ENCODE peak calls at places on chromosomes 4 and X, in six cellular contexts. One of them, this sample, is unnamed.

GRCh38 chrX:115561605-115562491 is 874 bp downstream of the PLS3 start:
- DNase-seq in HepG2: peak; percentile 4
- DNase-seq in H1: peak; percentile 52
- DNase-seq in K562: peak; percentile 5
- DNase-seq in GM12892: no peak
- DNase-seq in GM12878: no peak
- DNase-seq in this sample: no peak

GRCh38 chr4:20273793-20274192 is 22.1 kb downstream of the SLIT2 start:
- DNase-seq in HepG2: no peak
- DNase-seq in H1: no peak
- DNase-seq in K562: no peak
- DNase-seq in GM12892: no peak
- DNase-seq in GM12878: no peak
- DNase-seq in this sample: no peak

GRCh38 chr4:110631582-110632505 is 9.0 kb upstream of the PITX2 start:
- DNase-seq in HepG2: peak; percentile 54
- DNase-seq in H1: peak; percentile 89
- DNase-seq in K562: peak; percentile 65
- DNase-seq in GM12892: peak; percentile 59
- DNase-seq in GM12878: no peak
- DNase-seq in this sample: peak; percentile 81

GRCh38 chr4:101337688-101338087 is 9.6 kb downstream of the PPP3CA start:
- DNase-seq in HepG2: no peak
- DNase-seq in H1: no peak
- DNase-seq in K562: no peak
- DNase-seq in GM12892: no peak
- DNase-seq in GM12878: no peak
- DNase-seq in this sample: no peak

GRCh38 chrX:7926501-7926900 is 712 bp downstream of the PNPLA4 start:
- DNase-seq in HepG2: no peak
- DNase-seq in H1: no peak
- DNase-seq in K562: no peak
- DNase-seq in GM12892: no peak
- DNase-seq in GM12878: no peak
- DNase-seq in this sample: no peak

GRCh38 chrX:19846995-19847790 is 40.2 kb downstream of the SH3KBP1 start:
- DNase-seq in HepG2: no peak
- DNase-seq in H1: no peak
- DNase-seq in K562: peak; percentile 16
- DNase-seq in GM12892: no peak
- DNase-seq in GM12878: no peak
- DNase-seq in this sample: no peak

GRCh38 chr4:41963105-41963504 is 18.5 kb upstream of the DCAF4L1 start:
- DNase-seq in HepG2: peak; percentile 37
- DNase-seq in H1: no peak
- DNase-seq in K562: no peak
- DNase-seq in GM12892: no peak
- DNase-seq in GM12878: no peak
- DNase-seq in this sample: no peak

GRCh38 chrX:47562615-47563243 is 1.7 kb downstream of the ARAF start:
- DNase-seq in HepG2: no peak
- DNase-seq in H1: no peak
- DNase-seq in K562: no peak
- DNase-seq in GM12892: no peak
- DNase-seq in GM12878: no peak
- DNase-seq in this sample: no peak

GRCh38 chr4:108035691-108036090 is 46.0 kb downstream of the HADH start:
- DNase-seq in HepG2: no peak
- DNase-seq in H1: no peak
- DNase-seq in K562: no peak
- DNase-seq in GM12892: no peak
- DNase-seq in GM12878: no peak
- DNase-seq in this sample: no peak

GRCh38 chrX:133933316-133933715 is 52.1 kb downstream of the GPC3 start:
- DNase-seq in HepG2: no peak
- DNase-seq in H1: no peak
- DNase-seq in K562: no peak
- DNase-seq in GM12892: no peak
- DNase-seq in GM12878: no peak
- DNase-seq in this sample: no peak

GRCh38 chrX:10159069-10159468 is 2.3 kb downstream of the CLCN4 start:
- DNase-seq in HepG2: no peak
- DNase-seq in H1: no peak
- DNase-seq in K562: peak; percentile 64
- DNase-seq in GM12892: no peak
- DNase-seq in GM12878: no peak
- DNase-seq in this sample: no peak

GRCh38 chrX:10157545-10157944 is 770 bp downstream of the CLCN4 start:
- DNase-seq in HepG2: no peak
- DNase-seq in H1: no peak
- DNase-seq in K562: no peak
- DNase-seq in GM12892: no peak
- DNase-seq in GM12878: no peak
- DNase-seq in this sample: no peak

GRCh38 chrX:10160221-10160620 is 3.4 kb downstream of the CLCN4 start:
- DNase-seq in HepG2: no peak
- DNase-seq in H1: no peak
- DNase-seq in K562: no peak
- DNase-seq in GM12892: no peak
- DNase-seq in GM12878: no peak
- DNase-seq in this sample: no peak

GRCh38 chrX:10157032-10157341 is 212 bp downstream of the CLCN4 start:
- DNase-seq in HepG2: no peak
- DNase-seq in H1: no peak
- DNase-seq in K562: no peak
- DNase-seq in GM12892: no peak
- DNase-seq in GM12878: no peak
- DNase-seq in this sample: no peak

GRCh38 chrX:10158279-10158939 is 1.6 kb downstream of the CLCN4 start:
- DNase-seq in HepG2: no peak
- DNase-seq in H1: peak; percentile 63
- DNase-seq in K562: no peak
- DNase-seq in GM12892: no peak
- DNase-seq in GM12878: no peak
- DNase-seq in this sample: no peak
- TF ChIP-seq POLR2AphosphoS5 in HepG2: no peak
- TF ChIP-seq POLR2AphosphoS5 in H1: no peak
- TF ChIP-seq POLR2AphosphoS5 in K562: no peak
- TF ChIP-seq POLR2AphosphoS5 in GM12892: no peak
- TF ChIP-seq POLR2AphosphoS5 in GM12878: no peak
- TF ChIP-seq POLR2AphosphoS5 in this sample: no peak

DNA sequence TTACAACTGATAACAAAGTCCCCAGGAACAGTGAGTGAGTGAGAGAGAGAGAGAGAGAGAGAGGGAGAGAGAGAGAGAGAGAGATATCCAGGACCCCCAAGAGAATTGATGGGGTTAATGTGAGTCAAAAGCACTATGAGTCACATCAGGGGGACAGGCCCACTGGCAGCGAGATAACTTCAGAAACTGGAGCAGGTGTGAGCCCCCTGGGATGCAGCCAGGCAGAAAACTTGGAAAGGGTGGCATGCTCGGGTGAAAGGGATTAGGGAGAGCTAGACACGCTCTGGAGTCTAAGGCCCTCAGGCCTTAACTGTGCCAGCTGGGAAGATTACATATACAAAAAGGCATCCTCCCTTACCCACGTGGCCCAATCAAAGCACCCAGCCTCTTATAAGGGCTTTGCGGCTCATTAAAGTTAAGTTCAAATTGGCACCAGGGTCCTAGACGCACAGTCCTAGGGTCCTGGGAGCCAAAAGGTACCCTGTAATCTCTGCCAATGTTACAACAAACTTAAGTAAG is 843 bp downstream of the ACOT9 start:
- DNase-seq in HepG2: peak; percentile 32
- DNase-seq in H1: no peak
- DNase-seq in K562: peak; percentile 11
- DNase-seq in GM12892: no peak
- DNase-seq in GM12878: no peak
- DNase-seq in this sample: no peak
- TF ChIP-seq POLR2A in HepG2: no peak
- TF ChIP-seq POLR2A in H1: no peak
- TF ChIP-seq POLR2A in K562: no peak
- TF ChIP-seq POLR2A in GM12892: no peak
- TF ChIP-seq POLR2A in GM12878: no peak
- TF ChIP-seq POLR2A in this sample: no peak

GRCh38 chr4:143626134-143626859 is 74.2 kb downstream of the FREM3 start:
- DNase-seq in HepG2: no peak
- DNase-seq in H1: no peak
- DNase-seq in K562: no peak
- DNase-seq in GM12892: no peak
- DNase-seq in GM12878: no peak
- DNase-seq in this sample: no peak
- TF ChIP-seq TAF1 in HepG2: no peak
- TF ChIP-seq TAF1 in H1: no peak
- TF ChIP-seq TAF1 in K562: no peak
- TF ChIP-seq TAF1 in GM12892: no peak
- TF ChIP-seq TAF1 in GM12878: no peak
- TF ChIP-seq TAF1 in this sample: no peak

GRCh38 chrX:129678881-129679195 is 24.1 kb upstream of the APLN start:
- DNase-seq in HepG2: no peak
- DNase-seq in H1: no peak
- DNase-seq in K562: no peak
- DNase-seq in GM12892: no peak
- DNase-seq in GM12878: no peak
- DNase-seq in this sample: no peak

GRCh38 chrX:129682979-129683378 is 28.2 kb upstream of the APLN start:
- DNase-seq in HepG2: no peak
- DNase-seq in H1: no peak
- DNase-seq in K562: no peak
- DNase-seq in GM12892: no peak
- DNase-seq in GM12878: no peak
- DNase-seq in this sample: no peak

GRCh38 chrX:129679856-129680255 is 25.1 kb upstream of the APLN start:
- DNase-seq in HepG2: no peak
- DNase-seq in H1: no peak
- DNase-seq in K562: no peak
- DNase-seq in GM12892: no peak
- DNase-seq in GM12878: no peak
- DNase-seq in this sample: no peak

GRCh38 chrX:129678176-129678880 is 23.6 kb upstream of the APLN start:
- DNase-seq in HepG2: no peak
- DNase-seq in H1: no peak
- DNase-seq in K562: no peak
- DNase-seq in GM12892: no peak
- DNase-seq in GM12878: no peak
- DNase-seq in this sample: no peak
- TF ChIP-seq POLR2AphosphoS5 in HepG2: no peak
- TF ChIP-seq POLR2AphosphoS5 in H1: no peak
- TF ChIP-seq POLR2AphosphoS5 in K562: no peak
- TF ChIP-seq POLR2AphosphoS5 in GM12892: no peak
- TF ChIP-seq POLR2AphosphoS5 in GM12878: no peak
- TF ChIP-seq POLR2AphosphoS5 in this sample: no peak

GRCh38 chrX:112841820-112842157 is 1.2 kb upstream of the AMOT start:
- DNase-seq in HepG2: no peak
- DNase-seq in H1: no peak
- DNase-seq in K562: no peak
- DNase-seq in GM12892: no peak
- DNase-seq in GM12878: no peak
- DNase-seq in this sample: no peak

GRCh38 chrX:112839856-112840255 is 775 bp downstream of the AMOT start:
- DNase-seq in HepG2: no peak
- DNase-seq in H1: no peak
- DNase-seq in K562: no peak
- DNase-seq in GM12892: no peak
- DNase-seq in GM12878: no peak
- DNase-seq in this sample: no peak

GRCh38 chrX:112840382-112841113 is at the start of gene AMOT:
- DNase-seq in HepG2: peak; percentile 1
- DNase-seq in H1: peak; percentile 75
- DNase-seq in K562: peak; percentile 54
- DNase-seq in GM12892: peak; percentile 37
- DNase-seq in GM12878: no peak
- DNase-seq in this sample: peak; percentile 31

GRCh38 chrX:112844250-112844649 is 3.6 kb upstream of the AMOT start:
- DNase-seq in HepG2: no peak
- DNase-seq in H1: no peak
- DNase-seq in K562: no peak
- DNase-seq in GM12892: no peak
- DNase-seq in GM12878: no peak
- DNase-seq in this sample: no peak

GRCh38 chrX:112841114-112841819 is 636 bp upstream of the AMOT start:
- DNase-seq in HepG2: peak; percentile 43
- DNase-seq in H1: peak; percentile 76
- DNase-seq in K562: peak; percentile 85
- DNase-seq in GM12892: peak; percentile 34
- DNase-seq in GM12878: no peak
- DNase-seq in this sample: peak; percentile 43
- TF ChIP-seq POLR2A in HepG2: no peak
- TF ChIP-seq POLR2A in H1: no peak
- TF ChIP-seq POLR2A in K562: no peak
- TF ChIP-seq POLR2A in GM12892: no peak
- TF ChIP-seq POLR2A in GM12878: no peak
- TF ChIP-seq POLR2A in this sample: no peak

GRCh38 chr4:13966241-13967195 is 339.0 kb upstream of the BOD1L1 start:
- DNase-seq in HepG2: no peak
- DNase-seq in H1: no peak
- DNase-seq in K562: no peak
- DNase-seq in GM12892: no peak
- DNase-seq in GM12878: no peak
- DNase-seq in this sample: no peak

GRCh38 chr4:13968723-13969122 is 341.2 kb upstream of the BOD1L1 start:
- DNase-seq in HepG2: no peak
- DNase-seq in H1: no peak
- DNase-seq in K562: no peak
- DNase-seq in GM12892: no peak
- DNase-seq in GM12878: no peak
- DNase-seq in this sample: no peak

GRCh38 chr4:13963601-13964000 is 336.1 kb upstream of the BOD1L1 start:
- DNase-seq in HepG2: no peak
- DNase-seq in H1: no peak
- DNase-seq in K562: no peak
- DNase-seq in GM12892: no peak
- DNase-seq in GM12878: no peak
- DNase-seq in this sample: no peak
- TF ChIP-seq TAF1 in HepG2: no peak
- TF ChIP-seq TAF1 in H1: no peak
- TF ChIP-seq TAF1 in K562: no peak
- TF ChIP-seq TAF1 in GM12892: no peak
- TF ChIP-seq TAF1 in GM12878: no peak
- TF ChIP-seq TAF1 in this sample: no peak

GRCh38 chr4:6783111-6783981 is 819 bp downstream of the KIAA0232 start:
- DNase-seq in HepG2: peak; percentile 80
- DNase-seq in H1: peak; percentile 90
- DNase-seq in K562: peak; percentile 97
- DNase-seq in GM12892: peak; percentile 87
- DNase-seq in GM12878: peak; percentile 27
- DNase-seq in this sample: peak; percentile 90

GRCh38 chr4:6781113-6781512 is 1.4 kb upstream of the KIAA0232 start:
- DNase-seq in HepG2: no peak
- DNase-seq in H1: no peak
- DNase-seq in K562: no peak
- DNase-seq in GM12892: no peak
- DNase-seq in GM12878: no peak
- DNase-seq in this sample: no peak

GRCh38 chr4:6781561-6781960 is 966 bp upstream of the KIAA0232 start:
- DNase-seq in HepG2: no peak
- DNase-seq in H1: no peak
- DNase-seq in K562: no peak
- DNase-seq in GM12892: no peak
- DNase-seq in GM12878: no peak
- DNase-seq in this sample: no peak

GRCh38 chr4:6782846-6783110 is 251 bp downstream of the KIAA0232 start:
- DNase-seq in HepG2: no peak
- DNase-seq in H1: no peak
- DNase-seq in K562: no peak
- DNase-seq in GM12892: no peak
- DNase-seq in GM12878: no peak
- DNase-seq in this sample: no peak

GRCh38 chr4:6782147-6782845 is at the start of gene KIAA0232:
- DNase-seq in HepG2: peak; percentile 68
- DNase-seq in H1: peak; percentile 91
- DNase-seq in K562: peak; percentile 96
- DNase-seq in GM12892: peak; percentile 95
- DNase-seq in GM12878: peak; percentile 28
- DNase-seq in this sample: peak; percentile 95
- TF ChIP-seq POLR2AphosphoS5 in HepG2: no peak
- TF ChIP-seq POLR2AphosphoS5 in H1: no peak
- TF ChIP-seq POLR2AphosphoS5 in K562: no peak
- TF ChIP-seq POLR2AphosphoS5 in GM12892: no peak
- TF ChIP-seq POLR2AphosphoS5 in GM12878: no peak
- TF ChIP-seq POLR2AphosphoS5 in this sample: no peak

This sample was measured in GM12891.